ENCODE peak calls at places on chromosomes 3 and 15, in four cellular contexts. R is H1, L is IMR-90, H is mesenchymal stem cell. D is an unnamed sample.

GRCh38 chr3:63809607-63810006 is 9.5 kb upstream of the C3orf49 start:
- DNase-seq in H (peak; percentile 61), L (peak; percentile 47), R (no peak), D (peak; percentile 54)

GRCh38 chr3:171150945-171151344 is 124.4 kb upstream of the SLC2A2 start:
- DNase-seq in R (no peak), H (no peak), L (no peak), D (no peak)

GRCh38 chr3:107431048-107431297 is 53.7 kb downstream of the CCDC54 start:
- DNase-seq in L (peak; percentile 1), R (no peak), H (peak; percentile 51), D (no peak)

GRCh38 chr3:154050766-154051165 is 70.4 kb upstream of the ARHGEF26 start:
- DNase-seq in R (no peak), L (no peak), H (peak; percentile 15), D (no peak)

GRCh38 chr3:136366289-136366688 is 116.1 kb downstream of the PCCB start:
- DNase-seq in H (peak; percentile 7), R (no peak), L (peak; percentile 68), D (no peak)

GRCh38 chr3:196216081-196216564 is at the start of gene SLC51A:
- DNase-seq in L (no peak), H (no peak), R (no peak), D (no peak)

GRCh38 chr15:64452988-64453688 is 7.2 kb upstream of the ZNF609 start:
- DNase-seq in L (peak; percentile 33), R (no peak), H (no peak), D (no peak)

GRCh38 chr3:55624238-55624637 is 137.1 kb upstream of the WNT5A start:
- DNase-seq in R (no peak), L (peak; percentile 61), H (peak; percentile 45), D (peak; percentile 44)

GRCh38 chr3:192366916-192367315 is 360.4 kb downstream of the FGF12 start:
- DNase-seq in R (no peak), L (no peak), H (no peak), D (no peak)

GRCh38 chr3:149871855-149872254 is 58.8 kb downstream of the RNF13 start:
- DNase-seq in H (no peak), L (no peak), R (no peak), D (no peak)

GRCh38 chr3:25826510-25826909 is 36.6 kb downstream of the OXSM start:
- DNase-seq in R (no peak), H (no peak), L (no peak), D (no peak)

GRCh38 chr3:112627419-112627818 is 13.5 kb downstream of the CCDC80 start:
- DNase-seq in L (no peak), H (no peak), R (no peak), D (no peak)

GRCh38 chr3:95154775-95155174 is 1091.9 kb downstream of the NSUN3 start:
- DNase-seq in R (no peak), L (no peak), H (peak; percentile 4), D (no peak)

GRCh38 chr3:115986555-115987207 is 363.4 kb downstream of the GAP43 start:
- DNase-seq in R (no peak), L (peak; percentile 34), H (peak; percentile 43), D (peak; percentile 34)

GRCh38 chr3:40086890-40087884 is 222.3 kb upstream of the EIF1B start:
- DNase-seq in L (no peak), H (no peak), R (no peak), D (peak; percentile 29)

GRCh38 chr15:90828111-90828510 is 40.3 kb upstream of the FURIN start:
- DNase-seq in H (no peak), L (no peak), R (no peak), D (no peak)

GRCh38 chr3:54299169-54299935 is 177.0 kb downstream of the CACNA2D3 start:
- DNase-seq in R (no peak), H (no peak), L (no peak), D (no peak)

GRCh38 chr15:89178307-89178977 is 42.9 kb downstream of the RLBP1 start:
- DNase-seq in R (no peak), L (no peak), H (no peak), D (no peak)

GRCh38 chr15:77538793-77539487 is 93.8 kb downstream of the LINGO1 start:
- DNase-seq in L (no peak), H (no peak), R (no peak), D (no peak)

GRCh38 chr3:53630547-53630946 is 136.1 kb downstream of the CACNA1D start:
- DNase-seq in L (no peak), H (no peak), R (no peak), D (peak; percentile 71)

GRCh38 chr3:52570076-52570475 is 33.7 kb downstream of the UQCC5 start:
- DNase-seq in H (peak; percentile 3), L (peak; percentile 54), R (no peak), D (peak; percentile 91)

GRCh38 chr3:123168605-123169004 is 33.1 kb upstream of the SEC22A start:
- DNase-seq in H (no peak), R (no peak), L (no peak), D (no peak)

GRCh38 chr3:161602451-161602850 is 105.8 kb downstream of the OTOL1 start:
- DNase-seq in L (no peak), H (no peak), R (no peak), D (no peak)

GRCh38 chr3:16484216-16484615 is 29.3 kb downstream of the RFTN1 start:
- DNase-seq in L (peak; percentile 99), H (peak; percentile 94), R (no peak), D (peak; percentile 30)

GRCh38 chr15:42591238-42591936 is 16.0 kb downstream of the STARD9 start:
- DNase-seq in L (peak; percentile 54), H (peak; percentile 43), R (no peak), D (peak; percentile 33)

GRCh38 chr15:43521419-43521818 is 4.0 kb downstream of the MAP1A start:
- DNase-seq in L (no peak), R (no peak), H (no peak), D (no peak)

GRCh38 chr3:72891053-72891855 is 3.4 kb downstream of the GXYLT2 start:
- DNase-seq in H (peak; percentile 94), R (no peak), L (peak; percentile 100), D (no peak)

GRCh38 chr15:101121511-101122090 is 130.2 kb downstream of the CHSY1 start:
- DNase-seq in L (peak; percentile 74), H (peak; percentile 77), R (no peak), D (no peak)

GRCh38 chr3:196524527-196524926 is 9.4 kb upstream of the SMCO1 start:
- DNase-seq in H (no peak), L (peak; percentile 17), R (no peak), D (no peak)

GRCh38 chr3:57805674-57806073 is 49.6 kb downstream of the SLMAP start:
- DNase-seq in L (peak; percentile 89), H (peak; percentile 67), R (peak; percentile 27), D (peak; percentile 4)

GRCh38 chr15:47296911-47297310 is 420.4 kb upstream of the SEMA6D start:
- DNase-seq in R (no peak), L (no peak), H (no peak), D (no peak)

GRCh38 chr15:52121896-52122295 is 9.3 kb upstream of the BCL2L10 start:
- DNase-seq in H (peak; percentile 78), R (no peak), L (peak; percentile 59), D (peak; percentile 41)

GRCh38 chr3:124676236-124676635 is 54.0 kb upstream of the UMPS start:
- DNase-seq in R (no peak), H (no peak), L (peak; percentile 87), D (no peak)

GRCh38 chr3:172158741-172159140 is 119.4 kb downstream of the FNDC3B start:
- DNase-seq in L (no peak), R (no peak), H (no peak), D (no peak)

GRCh38 chr3:172159376-172159775 is 120.0 kb downstream of the FNDC3B start:
- DNase-seq in L (peak; percentile 49), R (no peak), H (no peak), D (no peak)

GRCh38 chr3:172161390-172161789 is 122.0 kb downstream of the FNDC3B start:
- DNase-seq in H (no peak), L (no peak), R (no peak), D (no peak)

GRCh38 chr3:172161959-172162358 is 122.6 kb downstream of the FNDC3B start:
- DNase-seq in L (no peak), R (no peak), H (no peak), D (no peak)

DNA sequence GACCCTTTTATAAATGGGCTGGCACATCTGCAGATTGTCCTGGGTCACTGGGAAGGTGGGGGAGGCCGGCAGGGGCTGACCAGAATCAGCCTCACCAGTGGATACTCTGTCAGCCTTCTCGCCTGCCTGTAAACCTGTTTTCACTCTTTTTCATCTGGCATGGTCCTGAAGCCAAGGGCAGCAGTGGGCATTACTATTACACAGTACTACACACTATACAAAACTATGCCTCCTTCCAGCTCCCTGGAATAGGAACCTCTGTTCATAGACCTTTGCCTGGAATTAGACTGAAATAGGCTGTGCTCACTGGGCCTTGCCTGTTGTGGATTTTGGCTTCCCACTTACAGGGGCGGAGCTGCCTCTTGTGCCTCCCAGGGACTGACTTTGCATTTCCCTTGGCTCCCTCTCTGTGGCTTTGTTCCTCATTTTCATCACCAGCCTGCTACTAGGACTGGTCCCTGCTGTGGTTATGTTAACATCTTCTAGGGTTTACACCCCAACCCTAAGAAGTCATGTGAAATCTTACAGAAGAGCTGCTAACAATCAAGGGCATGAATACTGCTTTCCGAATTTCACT is 120.7 kb downstream of the FNDC3B start:
- DNase-seq in R (no peak), H (no peak), L (no peak), D (no peak)
- H3K14ac ChIP-seq in R (no peak overlapping the region), H (no peak overlapping the region), L (no peak overlapping the region), D (no peak overlapping the region)

GRCh38 chr15:74191798-74192197 is 10.8 kb downstream of the STRA6 start:
- DNase-seq in H (peak; percentile 21), L (no peak), R (no peak), D (peak; percentile 69)

GRCh38 chr15:74194572-74195559 is 7.7 kb downstream of the STRA6 start:
- DNase-seq in H (no peak), L (no peak), R (no peak), D (no peak)

GRCh38 chr15:74193305-74193718 is 9.3 kb downstream of the STRA6 start:
- DNase-seq in L (peak; percentile 91), H (peak; percentile 80), R (no peak), D (no peak)

GRCh38 chr15:74192751-74193150 is 9.8 kb downstream of the STRA6 start:
- DNase-seq in R (no peak), L (no peak), H (no peak), D (no peak)

DNA sequence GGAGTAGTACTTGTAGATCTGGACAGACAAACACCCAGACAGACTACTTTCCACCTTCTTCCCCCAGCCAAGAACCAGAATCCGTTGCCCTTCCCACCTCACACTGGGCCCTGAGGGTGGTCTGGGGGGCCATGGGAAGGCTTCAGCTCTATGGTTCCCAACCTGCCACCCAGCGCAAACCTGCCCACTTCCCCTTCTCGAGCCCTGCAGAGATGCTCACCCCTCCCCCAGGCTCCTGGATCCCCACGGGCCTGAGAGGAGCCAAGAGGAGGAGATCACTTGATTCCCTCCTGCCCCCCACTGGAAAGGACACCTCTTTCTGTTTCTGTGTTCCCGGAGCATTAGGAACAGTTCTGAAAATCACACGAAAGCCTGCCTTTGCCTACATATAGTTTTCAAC is 8.7 kb downstream of the STRA6 start:
- DNase-seq in R (no peak), H (no peak), L (no peak), D (no peak)
- H3K9ac ChIP-seq in R (no peak overlapping the region), H (peak overlapping the region; percentile 4), L (no peak overlapping the region), D (no peak overlapping the region)

DNA sequence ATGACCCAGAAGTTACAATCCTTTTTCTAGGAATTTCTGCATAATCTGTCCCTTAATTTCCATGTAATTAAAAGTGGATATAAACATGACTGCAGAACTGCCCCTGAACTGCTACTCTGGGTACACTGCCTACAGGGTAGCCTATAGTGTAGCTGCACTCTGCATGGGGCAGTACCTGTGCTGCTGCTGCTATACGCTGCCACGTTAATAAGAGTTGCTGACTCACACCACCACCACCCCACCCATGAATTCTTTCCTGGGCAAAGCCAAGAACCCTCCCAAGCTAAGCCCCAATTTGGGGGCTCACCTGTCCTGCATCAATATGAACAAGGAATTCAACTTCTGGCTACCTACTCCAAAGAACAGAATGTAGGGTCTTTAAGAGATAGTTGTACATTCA is 13.9 kb downstream of the HDGFL3 start:
- DNase-seq in R (no peak), L (no peak), H (no peak), D (no peak)
- H3K14ac ChIP-seq in R (no peak overlapping the region), L (no peak overlapping the region), H (no peak overlapping the region), D (no peak overlapping the region)

GRCh38 chr3:194685723-194686413 is at the start of gene FAM43A:
- DNase-seq in R (peak; percentile 58), L (peak; percentile 95), H (peak; percentile 95), D (peak; percentile 95)
- H3K9ac ChIP-seq in R (peak within 1 kb of the TSS; percentile 34), L (peak within 1 kb of the TSS; percentile 59), H (peak within 1 kb of the TSS; percentile 91), D (peak within 1 kb of the TSS; percentile 20)